ENCODE peak calls at places on chromosome 1, in nine cellular contexts. One of them, this sample, is unnamed.

GRCh38 chr1:23100074-23100748 is 68.4 kb downstream of the LUZP1 start:
- DNase-seq in breast epithelium: peak; percentile 70
- DNase-seq in effector memory CD8-positive, alpha-beta T cell: peak; percentile 54
- DNase-seq in GM06990: no peak
- DNase-seq in EL: peak; percentile 99
- DNase-seq in kidney glomerular epithelial cell: peak; percentile 93
- DNase-seq in COLO829: no peak
- DNase-seq in activated T-cell treated with anti-CD3 and anti-CD28 coated beads, Interleukin-2, amount 50 U/mL, for 72 hours: peak; percentile 68
- DNase-seq in small intestine: peak; percentile 39
- DNase-seq in this sample: peak; percentile 94

GRCh38 chr1:147493349-147493748 is 48.0 kb upstream of the BCL9 start:
- DNase-seq in GM06990: no peak
- DNase-seq in kidney glomerular epithelial cell: no peak
- DNase-seq in breast epithelium: no peak
- DNase-seq in activated T-cell treated with anti-CD3 and anti-CD28 coated beads, Interleukin-2, amount 50 U/mL, for 72 hours: no peak
- DNase-seq in small intestine: no peak
- DNase-seq in effector memory CD8-positive, alpha-beta T cell: no peak
- DNase-seq in COLO829: no peak
- DNase-seq in EL: no peak
- DNase-seq in this sample: no peak

GRCh38 chr1:161021168-161021958 is 411 bp upstream of the F11R start:
- DNase-seq in small intestine: peak; percentile 99
- DNase-seq in GM06990: peak; percentile 93
- DNase-seq in activated T-cell treated with anti-CD3 and anti-CD28 coated beads, Interleukin-2, amount 50 U/mL, for 72 hours: peak; percentile 80
- DNase-seq in kidney glomerular epithelial cell: peak; percentile 90
- DNase-seq in effector memory CD8-positive, alpha-beta T cell: peak; percentile 77
- DNase-seq in breast epithelium: peak; percentile 99
- DNase-seq in EL: peak; percentile 58
- DNase-seq in COLO829: peak; percentile 85
- DNase-seq in this sample: peak; percentile 82

GRCh38 chr1:248802454-248802853 is 23.3 kb downstream of the SH3BP5L start:
- DNase-seq in breast epithelium: no peak
- DNase-seq in EL: no peak
- DNase-seq in kidney glomerular epithelial cell: no peak
- DNase-seq in effector memory CD8-positive, alpha-beta T cell: no peak
- DNase-seq in COLO829: no peak
- DNase-seq in GM06990: no peak
- DNase-seq in small intestine: peak; percentile 88
- DNase-seq in activated T-cell treated with anti-CD3 and anti-CD28 coated beads, Interleukin-2, amount 50 U/mL, for 72 hours: no peak
- DNase-seq in this sample: no peak

GRCh38 chr1:231896806-231897205 is 270.2 kb downstream of the DISC1 start:
- DNase-seq in kidney glomerular epithelial cell: no peak
- DNase-seq in GM06990: no peak
- DNase-seq in effector memory CD8-positive, alpha-beta T cell: no peak
- DNase-seq in COLO829: no peak
- DNase-seq in breast epithelium: no peak
- DNase-seq in EL: no peak
- DNase-seq in activated T-cell treated with anti-CD3 and anti-CD28 coated beads, Interleukin-2, amount 50 U/mL, for 72 hours: no peak
- DNase-seq in small intestine: no peak
- DNase-seq in this sample: no peak

GRCh38 chr1:154773551-154773950 is 96.5 kb downstream of the KCNN3 start:
- DNase-seq in EL: no peak
- DNase-seq in kidney glomerular epithelial cell: no peak
- DNase-seq in activated T-cell treated with anti-CD3 and anti-CD28 coated beads, Interleukin-2, amount 50 U/mL, for 72 hours: no peak
- DNase-seq in COLO829: no peak
- DNase-seq in small intestine: no peak
- DNase-seq in GM06990: no peak
- DNase-seq in effector memory CD8-positive, alpha-beta T cell: no peak
- DNase-seq in breast epithelium: no peak
- DNase-seq in this sample: no peak

GRCh38 chr1:200242379-200243041 is 167.3 kb downstream of the ZNF281 start:
- DNase-seq in small intestine: peak; percentile 38
- DNase-seq in kidney glomerular epithelial cell: no peak
- DNase-seq in EL: peak; percentile 18
- DNase-seq in COLO829: no peak
- DNase-seq in breast epithelium: no peak
- DNase-seq in activated T-cell treated with anti-CD3 and anti-CD28 coated beads, Interleukin-2, amount 50 U/mL, for 72 hours: no peak
- DNase-seq in GM06990: no peak
- DNase-seq in effector memory CD8-positive, alpha-beta T cell: no peak
- DNase-seq in this sample: no peak

GRCh38 chr1:91015358-91015780 is 6.5 kb downstream of the ZNF644 start:
- DNase-seq in kidney glomerular epithelial cell: peak; percentile 30
- DNase-seq in effector memory CD8-positive, alpha-beta T cell: no peak
- DNase-seq in COLO829: no peak
- DNase-seq in activated T-cell treated with anti-CD3 and anti-CD28 coated beads, Interleukin-2, amount 50 U/mL, for 72 hours: no peak
- DNase-seq in EL: peak; percentile 19
- DNase-seq in GM06990: no peak
- DNase-seq in breast epithelium: no peak
- DNase-seq in small intestine: no peak
- DNase-seq in this sample: peak; percentile 32

GRCh38 chr1:226201029-226201593 is 14.6 kb upstream of the ACBD3 start:
- DNase-seq in breast epithelium: no peak
- DNase-seq in activated T-cell treated with anti-CD3 and anti-CD28 coated beads, Interleukin-2, amount 50 U/mL, for 72 hours: no peak
- DNase-seq in EL: peak; percentile 22
- DNase-seq in effector memory CD8-positive, alpha-beta T cell: no peak
- DNase-seq in kidney glomerular epithelial cell: no peak
- DNase-seq in GM06990: no peak
- DNase-seq in COLO829: no peak
- DNase-seq in small intestine: no peak
- DNase-seq in this sample: no peak

GRCh38 chr1:64516301-64516700 is 46.4 kb downstream of the CACHD1 start:
- DNase-seq in GM06990: no peak
- DNase-seq in COLO829: no peak
- DNase-seq in EL: peak; percentile 61
- DNase-seq in kidney glomerular epithelial cell: no peak
- DNase-seq in breast epithelium: no peak
- DNase-seq in small intestine: no peak
- DNase-seq in effector memory CD8-positive, alpha-beta T cell: no peak
- DNase-seq in activated T-cell treated with anti-CD3 and anti-CD28 coated beads, Interleukin-2, amount 50 U/mL, for 72 hours: no peak
- DNase-seq in this sample: peak; percentile 8

GRCh38 chr1:12244585-12244984 is 14.8 kb downstream of the VPS13D start:
- DNase-seq in breast epithelium: peak; percentile 48
- DNase-seq in kidney glomerular epithelial cell: no peak
- DNase-seq in small intestine: no peak
- DNase-seq in GM06990: no peak
- DNase-seq in activated T-cell treated with anti-CD3 and anti-CD28 coated beads, Interleukin-2, amount 50 U/mL, for 72 hours: no peak
- DNase-seq in EL: no peak
- DNase-seq in effector memory CD8-positive, alpha-beta T cell: no peak
- DNase-seq in COLO829: no peak
- DNase-seq in this sample: no peak

GRCh38 chr1:47558601-47559593 is 121.1 kb downstream of the FOXD2 start:
- DNase-seq in effector memory CD8-positive, alpha-beta T cell: no peak
- DNase-seq in breast epithelium: no peak
- DNase-seq in COLO829: no peak
- DNase-seq in kidney glomerular epithelial cell: peak; percentile 59
- DNase-seq in activated T-cell treated with anti-CD3 and anti-CD28 coated beads, Interleukin-2, amount 50 U/mL, for 72 hours: no peak
- DNase-seq in GM06990: no peak
- DNase-seq in EL: no peak
- DNase-seq in small intestine: peak; percentile 77
- DNase-seq in this sample: no peak

GRCh38 chr1:10694274-10694632 is 102.2 kb downstream of the CASZ1 start:
- DNase-seq in COLO829: no peak
- DNase-seq in kidney glomerular epithelial cell: no peak
- DNase-seq in effector memory CD8-positive, alpha-beta T cell: no peak
- DNase-seq in GM06990: peak; percentile 76
- DNase-seq in activated T-cell treated with anti-CD3 and anti-CD28 coated beads, Interleukin-2, amount 50 U/mL, for 72 hours: no peak
- DNase-seq in small intestine: peak; percentile 77
- DNase-seq in EL: peak; percentile 51
- DNase-seq in breast epithelium: no peak
- DNase-seq in this sample: peak; percentile 29

GRCh38 chr1:28374297-28374696 is 4.8 kb downstream of the PHACTR4 start:
- DNase-seq in EL: peak; percentile 71
- DNase-seq in breast epithelium: no peak
- DNase-seq in kidney glomerular epithelial cell: peak; percentile 47
- DNase-seq in effector memory CD8-positive, alpha-beta T cell: no peak
- DNase-seq in GM06990: no peak
- DNase-seq in small intestine: no peak
- DNase-seq in activated T-cell treated with anti-CD3 and anti-CD28 coated beads, Interleukin-2, amount 50 U/mL, for 72 hours: no peak
- DNase-seq in COLO829: no peak
- DNase-seq in this sample: peak; percentile 61

GRCh38 chr1:153260473-153260979 is 1.0 kb downstream of the LORICRIN start:
- DNase-seq in small intestine: no peak
- DNase-seq in effector memory CD8-positive, alpha-beta T cell: no peak
- DNase-seq in COLO829: no peak
- DNase-seq in breast epithelium: no peak
- DNase-seq in GM06990: no peak
- DNase-seq in kidney glomerular epithelial cell: no peak
- DNase-seq in activated T-cell treated with anti-CD3 and anti-CD28 coated beads, Interleukin-2, amount 50 U/mL, for 72 hours: peak; percentile 35
- DNase-seq in EL: no peak
- DNase-seq in this sample: no peak

GRCh38 chr1:31576201-31576669 is at the start of gene TINAGL1:
- DNase-seq in EL: no peak
- DNase-seq in breast epithelium: peak; percentile 93
- DNase-seq in effector memory CD8-positive, alpha-beta T cell: no peak
- DNase-seq in small intestine: peak; percentile 92
- DNase-seq in kidney glomerular epithelial cell: peak; percentile 46
- DNase-seq in activated T-cell treated with anti-CD3 and anti-CD28 coated beads, Interleukin-2, amount 50 U/mL, for 72 hours: no peak
- DNase-seq in GM06990: no peak
- DNase-seq in COLO829: no peak
- DNase-seq in this sample: peak; percentile 86